ENCODE peak calls at places on chromosomes 2 and 18, in ten cellular contexts. T is GM12865; E is NCI-H460; Q is ELR; X is stimulated activated CD8-positive, alpha-beta memory T cell treated with anti-CD3 and anti-CD28 coated beads, Interleukin-2, amount 100 ng/mL, for 1 hour; K is Right ventricle myocardium superior; F is HCT116; C is pancreas; U is fibroblast of lung; Z is cardiac fibroblast. D is an unnamed sample.
A peak's percentile ranks its signal among the peaks of the same experiment; 100 is the strongest.

GRCh38 chr2:221096651-221097567 is 475.2 kb downstream of the EPHA4 start:
- DNase-seq in X (no peak), T (no peak), F (no peak), E (no peak), C (no peak), K (no peak), U (no peak), Q (peak; percentile 20), Z (no peak), D (peak; percentile 44)

GRCh38 chr2:212227755-212228154 is 310.8 kb downstream of the ERBB4 start:
- DNase-seq in U (peak; percentile 91), X (no peak), E (peak; percentile 78), K (no peak), T (no peak), F (peak; percentile 52), C (peak; percentile 40), Z (peak; percentile 89), Q (peak; percentile 86), D (peak; percentile 60)

GRCh38 chr2:9655441-9656269 is 24.9 kb upstream of the YWHAQ start:
- DNase-seq in U (peak; percentile 74), Z (peak; percentile 97), K (no peak), X (peak; percentile 9), T (peak; percentile 87), E (no peak), C (no peak), F (no peak), Q (peak; percentile 96), D (peak; percentile 43)

GRCh38 chr2:30371772-30372373 is 75.2 kb upstream of the LCLAT1 start:
- DNase-seq in U (peak; percentile 29), X (no peak), Z (no peak), F (no peak), E (no peak), C (no peak), K (no peak), Q (no peak), T (no peak), D (no peak)

GRCh38 chr2:46402874-46403273 is 76.5 kb upstream of the TMEM247 start:
- DNase-seq in F (no peak), T (no peak), X (no peak), Q (no peak), K (no peak), E (no peak), Z (no peak), C (no peak), U (no peak), D (no peak)

GRCh38 chr2:199206536-199206935 is 251.2 kb downstream of the SATB2 start:
- DNase-seq in K (no peak), T (no peak), F (no peak), X (no peak), E (no peak), C (no peak), Q (no peak), Z (no peak), U (no peak), D (no peak)

GRCh38 chr2:158931577-158931976 is 36.9 kb upstream of the TANC1 start:
- DNase-seq in U (peak; percentile 85), Z (peak; percentile 77), T (no peak), X (no peak), F (no peak), E (no peak), C (no peak), K (no peak), Q (peak; percentile 86), D (peak; percentile 59)

GRCh38 chr18:70337139-70337972 is 48.5 kb downstream of the SOCS6 start:
- DNase-seq in X (no peak), F (peak; percentile 89), C (no peak), E (peak; percentile 81), Q (peak; percentile 93), T (peak; percentile 6), Z (peak; percentile 90), K (no peak), U (peak; percentile 88), D (peak; percentile 92)

GRCh38 chr18:2657043-2657512 is 1.6 kb downstream of the SMCHD1 start:
- DNase-seq in K (no peak), Q (no peak), Z (peak; percentile 17), T (no peak), C (no peak), X (no peak), E (no peak), U (peak; percentile 17), F (no peak), D (no peak)

GRCh38 chr2:226647626-226648518 is 151.7 kb downstream of the IRS1 start:
- DNase-seq in U (no peak), F (no peak), Q (no peak), C (no peak), T (no peak), E (no peak), X (no peak), Z (no peak), K (no peak), D (peak; percentile 74)

GRCh38 chr2:94870392-94871225 is 621 bp upstream of the TEKT4 start:
- DNase-seq in C (no peak), Q (peak; percentile 17), X (no peak), K (peak; percentile 39), T (peak; percentile 50), F (no peak), E (peak; percentile 30), Z (no peak), U (no peak), D (peak; percentile 29)

GRCh38 chr2:43653506-43653905 is 16.4 kb downstream of the PLEKHH2 start:
- DNase-seq in C (no peak), Z (no peak), X (no peak), F (no peak), T (no peak), Q (no peak), K (no peak), E (no peak), U (no peak), D (no peak)

GRCh38 chr18:1075310-1075709 is 170.6 kb downstream of the ADCYAP1 start:
- DNase-seq in Q (no peak), T (no peak), E (no peak), U (no peak), Z (no peak), F (no peak), K (no peak), X (no peak), C (no peak), D (no peak)

GRCh38 chr2:135792401-135793152 is 44.4 kb downstream of the LCT start:
- DNase-seq in X (no peak), F (no peak), Q (no peak), C (peak; percentile 65), T (peak; percentile 57), U (no peak), Z (no peak), E (no peak), K (no peak), D (no peak)

GRCh38 chr2:31579996-31580320 is 780 bp downstream of the SRD5A2 start:
- DNase-seq in T (no peak), U (no peak), E (no peak), K (no peak), Z (no peak), F (no peak), C (no peak), X (no peak), Q (no peak), D (no peak)

GRCh38 chr2:240514631-240515030 is 43.2 kb downstream of the ANKMY1 start:
- DNase-seq in Z (no peak), K (no peak), C (no peak), X (no peak), E (no peak), T (no peak), U (no peak), Q (no peak), F (no peak), D (no peak)

GRCh38 chr2:230664844-230665243 is 47.8 kb upstream of the CAB39 start:
- DNase-seq in U (no peak), K (no peak), Z (no peak), T (no peak), C (no peak), X (no peak), E (no peak), F (no peak), Q (no peak), D (no peak)

GRCh38 chr2:216635701-216636541 is 2.7 kb downstream of the IGFBP2 start:
- DNase-seq in E (no peak), U (no peak), Z (no peak), T (no peak), Q (no peak), F (no peak), X (no peak), K (no peak), C (no peak), D (peak; percentile 80)

GRCh38 chr18:22223263-22223960 is 54.0 kb downstream of the GATA6 start:
- DNase-seq in Z (peak; percentile 91), X (no peak), K (peak; percentile 83), F (peak; percentile 69), E (peak; percentile 33), T (no peak), Q (peak; percentile 91), C (peak; percentile 22), U (peak; percentile 72), D (peak; percentile 96)

GRCh38 chr2:182666674-182667320 is 49.3 kb upstream of the DNAJC10 start:
- DNase-seq in E (peak; percentile 25), U (peak; percentile 40), F (peak; percentile 18), Q (peak; percentile 68), K (no peak), T (peak; percentile 51), Z (peak; percentile 54), C (no peak), X (no peak), D (peak; percentile 40)

GRCh38 chr2:108182489-108182888 is 57.3 kb upstream of the SULT1C3 start:
- DNase-seq in Z (peak; percentile 52), E (peak; percentile 8), C (no peak), X (no peak), K (no peak), U (no peak), Q (peak; percentile 62), T (peak; percentile 36), F (peak; percentile 18), D (peak; percentile 4)

GRCh38 chr18:24630346-24630880 is 170.0 kb downstream of the HRH4 start:
- DNase-seq in C (no peak), Z (no peak), E (no peak), T (no peak), F (no peak), X (no peak), U (no peak), K (no peak), Q (no peak), D (no peak)

GRCh38 chr2:147197754-147198153 is 647.1 kb upstream of the ACVR2A start:
- DNase-seq in E (no peak), Z (no peak), K (no peak), F (no peak), T (no peak), U (no peak), X (no peak), Q (no peak), C (no peak), D (no peak)

GRCh38 chr2:228474466-228474865 is 293.0 kb upstream of the SPHKAP start:
- DNase-seq in U (no peak), E (no peak), T (no peak), K (no peak), Q (peak; percentile 41), F (no peak), Z (peak; percentile 1), X (no peak), C (no peak), D (peak; percentile 68)

GRCh38 chr2:128727914-128728313 is 409.2 kb upstream of the HS6ST1 start:
- DNase-seq in U (peak; percentile 96), Q (peak; percentile 28), T (peak; percentile 70), Z (peak; percentile 91), C (no peak), E (no peak), X (no peak), F (no peak), K (no peak), D (no peak)

GRCh38 chr2:45191096-45191863 is 182.0 kb upstream of the SIX2 start:
- DNase-seq in E (no peak), C (no peak), Z (peak; percentile 31), Q (no peak), X (no peak), K (no peak), F (no peak), T (no peak), U (peak; percentile 92), D (no peak)

GRCh38 chr2:8669157-8669852 is 12.6 kb upstream of the ID2 start:
- DNase-seq in T (no peak), Z (no peak), E (no peak), Q (no peak), X (no peak), F (no peak), U (peak; percentile 11), K (no peak), C (no peak), D (peak; percentile 22)

GRCh38 chr2:127025357-127026062 is 81.4 kb downstream of the BIN1 start:
- DNase-seq in X (peak; percentile 48), T (peak; percentile 51), K (peak; percentile 81), F (no peak), Z (peak; percentile 81), Q (peak; percentile 94), E (peak; percentile 72), U (peak; percentile 83), C (peak; percentile 54), D (peak; percentile 80)